ENCODE peak calls at places on chromosomes 7 and 10, in ten cellular contexts. R, T, S, C, V, O, Y, G, N and H are unnamed samples.

GRCh38 chr7:98119257-98119918 is 12.7 kb downstream of the LMTK2 start:
- DNase-seq in R (peak), T (no peak), S (peak), C (peak), V (no peak), O (no peak), Y (no peak), G (no peak), N (peak), H (no peak)

GRCh38 chr10:106866244-106866845 is 298.2 kb downstream of the SORCS1 start:
- DNase-seq in R (no peak), T (no peak), S (no peak), C (no peak), V (no peak), O (no peak), Y (no peak), G (no peak), N (no peak), H (no peak)

GRCh38 chr10:114691442-114691941 is 33.4 kb upstream of the ABLIM1 start:
- DNase-seq in R (peak), T (no peak), S (peak), C (no peak), V (no peak), O (no peak), Y (no peak), G (no peak), N (no peak), H (no peak)

GRCh38 chr7:727104-727805 is at the start of gene PRKAR1B:
- DNase-seq in R (no peak), T (peak), S (peak), C (no peak), V (no peak), O (peak), Y (peak), G (no peak), N (no peak), H (peak)

GRCh38 chr7:92255308-92255707 is 9.5 kb downstream of the ANKIB1 start:
- DNase-seq in R (peak), T (no peak), S (peak), C (no peak), V (no peak), O (no peak), Y (no peak), G (no peak), N (peak), H (no peak)

GRCh38 chr7:93728292-93728691 is 153.8 kb upstream of the CALCR start:
- DNase-seq in R (no peak), T (no peak), S (peak), C (no peak), V (no peak), O (no peak), Y (no peak), G (no peak), N (no peak), H (no peak)

GRCh38 chr10:74610299-74610698 is 216.1 kb upstream of the KAT6B start:
- DNase-seq in R (no peak), T (no peak), S (no peak), C (no peak), V (no peak), O (no peak), Y (no peak), G (no peak), N (no peak), H (no peak)

GRCh38 chr7:111752022-111752582 is 189.8 kb upstream of the IMMP2L start:
- DNase-seq in R (peak), T (peak), S (peak), C (no peak), V (no peak), O (peak), Y (peak), G (no peak), N (no peak), H (peak)

GRCh38 chr10:97853006-97853405 is 3.4 kb downstream of the GOLGA7B start:
- DNase-seq in R (no peak), T (no peak), S (no peak), C (no peak), V (no peak), O (no peak), Y (no peak), G (no peak), N (no peak), H (no peak)

GRCh38 chr7:158272091-158272490 is 315.5 kb downstream of the PTPRN2 start:
- DNase-seq in R (no peak), T (no peak), S (no peak), C (no peak), V (no peak), O (no peak), Y (no peak), G (no peak), N (no peak), H (no peak)

GRCh38 chr10:104330168-104331117 is 7.8 kb downstream of the ITPRIP start:
- DNase-seq in R (peak), T (no peak), S (peak), C (no peak), V (no peak), O (no peak), Y (peak), G (no peak), N (peak), H (peak)

GRCh38 chr10:17074548-17074860 is 55.1 kb downstream of the CUBN start:
- DNase-seq in R (peak), T (no peak), S (peak), C (no peak), V (no peak), O (no peak), Y (no peak), G (no peak), N (no peak), H (no peak)

GRCh38 chr10:6202098-6202683 is 541 bp upstream of the PFKFB3 start:
- DNase-seq in R (no peak), T (peak), S (no peak), C (no peak), V (no peak), O (no peak), Y (no peak), G (no peak), N (no peak), H (no peak)

GRCh38 chr7:90648107-90648506 is 52.0 kb downstream of the CDK14 start:
- DNase-seq in R (peak), T (no peak), S (no peak), C (no peak), V (no peak), O (no peak), Y (no peak), G (no peak), N (no peak), H (no peak)

GRCh38 chr10:100730739-100731602 is 14.4 kb upstream of the PAX2 start:
- DNase-seq in R (peak), T (no peak), S (peak), C (no peak), V (no peak), O (no peak), Y (peak), G (no peak), N (no peak), H (no peak)

GRCh38 chr10:134205-134742 is 981 bp upstream of the ZMYND11 start:
- DNase-seq in R (no peak), T (no peak), S (no peak), C (no peak), V (no peak), O (no peak), Y (peak), G (no peak), N (no peak), H (no peak)

GRCh38 chr7:129176853-129177369 is 11.5 kb upstream of the SMO start:
- DNase-seq in R (no peak), T (no peak), S (no peak), C (no peak), V (no peak), O (no peak), Y (no peak), G (no peak), N (no peak), H (no peak)

GRCh38 chr10:47318706-47319105 is 3.5 kb upstream of the GDF2 start:
- DNase-seq in R (no peak), T (no peak), S (no peak), C (no peak), V (no peak), O (no peak), Y (no peak), G (no peak), N (no peak), H (no peak)

GRCh38 chr10:86139066-86139657 is 227.4 kb downstream of the GRID1 start:
- DNase-seq in R (no peak), T (peak), S (peak), C (no peak), V (no peak), O (no peak), Y (peak), G (no peak), N (no peak), H (no peak)

GRCh38 chr10:4909118-4909517 is 54.1 kb upstream of the AKR1C1 start:
- DNase-seq in R (no peak), T (no peak), S (no peak), C (no peak), V (no peak), O (no peak), Y (no peak), G (no peak), N (no peak), H (no peak)

GRCh38 chr7:84207620-84208019 is 13.0 kb upstream of the SEMA3A start:
- DNase-seq in R (no peak), T (no peak), S (no peak), C (no peak), V (no peak), O (no peak), Y (no peak), G (no peak), N (no peak), H (no peak)

GRCh38 chr10:62779487-62780248 is 24.9 kb upstream of the ADO start:
- DNase-seq in R (peak), T (peak), S (peak), C (no peak), V (no peak), O (peak), Y (peak), G (no peak), N (no peak), H (peak)

GRCh38 chr10:70742537-70743429 is 42.4 kb downstream of the TBATA start:
- DNase-seq in R (peak), T (no peak), S (peak), C (no peak), V (no peak), O (no peak), Y (peak), G (no peak), N (peak), H (peak)

GRCh38 chr10:98472171-98472570 is 25.4 kb upstream of the HPS1 start:
- DNase-seq in R (no peak), T (no peak), S (no peak), C (no peak), V (no peak), O (no peak), Y (no peak), G (no peak), N (no peak), H (no peak)

GRCh38 chr7:74236284-74236683 is 17.9 kb downstream of the RFC2 start:
- DNase-seq in R (no peak), T (no peak), S (no peak), C (no peak), V (no peak), O (no peak), Y (no peak), G (no peak), N (no peak), H (no peak)

GRCh38 chr10:78062296-78062695 is 28.6 kb downstream of the RPS24 start:
- DNase-seq in R (no peak), T (no peak), S (no peak), C (no peak), V (no peak), O (no peak), Y (no peak), G (no peak), N (no peak), H (no peak)

GRCh38 chr10:104435822-104436221 is 82.2 kb downstream of the CFAP58 start:
- DNase-seq in R (no peak), T (no peak), S (peak), C (no peak), V (no peak), O (no peak), Y (no peak), G (no peak), N (no peak), H (no peak)